ENCODE peak calls at places on chromosomes 11 and 22, in four cellular contexts. S, X, E and G are unnamed samples.

GRCh38 chr11:128324531-128325141 is 262.7 kb downstream of the ETS1 start:
- DNase-seq in X (no peak), S (no peak), E (no peak), G (no peak)

GRCh38 chr11:1203505-1204271 is 19.2 kb upstream of the MUC5B start:
- DNase-seq in E (no peak), S (peak), X (no peak), G (peak)

GRCh38 chr11:69913591-69914285 is 94.5 kb upstream of the FGF3 start:
- DNase-seq in S (peak), E (no peak), X (no peak), G (peak)

GRCh38 chr11:76692956-76693355 is 22.4 kb upstream of the LRRC32 start:
- DNase-seq in S (no peak), X (no peak), E (no peak), G (no peak)

GRCh38 chr11:57320719-57321387 is 3.9 kb downstream of the TNKS1BP1 start:
- DNase-seq in X (no peak), S (no peak), E (no peak), G (no peak)

GRCh38 chr22:30298005-30298701 is 8.8 kb upstream of the CASTOR1 start:
- DNase-seq in S (no peak), X (no peak), E (no peak), G (no peak)

GRCh38 chr22:46545041-46545796 is 7.8 kb upstream of the CELSR1 start:
- DNase-seq in E (no peak), S (no peak), X (no peak), G (no peak)

GRCh38 chr11:78318321-78318720 is 99.3 kb downstream of the GAB2 start:
- DNase-seq in S (no peak), E (no peak), X (no peak), G (no peak)

GRCh38 chr11:115745545-115746265 is 241.5 kb upstream of the CADM1 start:
- DNase-seq in X (no peak), S (no peak), E (no peak), G (no peak)